ENCODE peak calls at places on chromosomes 11 and 22, in eight cellular contexts. One of them, this sample, is unnamed.
A peak's percentile ranks its signal among the peaks of the same experiment; 100 is the strongest.

GRCh38 chr11:94705419-94705818 is 62.7 kb upstream of the AMOTL1 start:
- DNase-seq in H1: no peak
- DNase-seq in A549: no peak
- DNase-seq in GM12878: no peak
- DNase-seq in HCT116: no peak
- DNase-seq in IMR-90: no peak
- DNase-seq in K562: no peak
- DNase-seq in HepG2: no peak
- DNase-seq in this sample: no peak

GRCh38 chr11:65615950-65616574 is 486 bp downstream of the PCNX3 start:
- DNase-seq in GM12878: no peak
- DNase-seq in HepG2: peak; percentile 47
- DNase-seq in A549: peak; percentile 46
- DNase-seq in K562: peak; percentile 81
- DNase-seq in IMR-90: no peak
- DNase-seq in H1: no peak
- DNase-seq in HCT116: no peak
- DNase-seq in this sample: peak; percentile 89

GRCh38 chr11:36371590-36371989 is 75.5 kb downstream of the PRR5L start:
- DNase-seq in HepG2: no peak
- DNase-seq in IMR-90: no peak
- DNase-seq in HCT116: no peak
- DNase-seq in H1: no peak
- DNase-seq in K562: no peak
- DNase-seq in A549: no peak
- DNase-seq in GM12878: no peak
- DNase-seq in this sample: no peak

GRCh38 chr11:115623021-115623451 is 118.8 kb upstream of the CADM1 start:
- DNase-seq in IMR-90: peak; percentile 100
- DNase-seq in GM12878: no peak
- DNase-seq in A549: peak; percentile 28
- DNase-seq in H1: no peak
- DNase-seq in HCT116: no peak
- DNase-seq in K562: no peak
- DNase-seq in HepG2: peak; percentile 15
- DNase-seq in this sample: no peak

GRCh38 chr22:22388494-22388893 is 120.0 kb downstream of the ZNF280B start:
- DNase-seq in HCT116: no peak
- DNase-seq in A549: no peak
- DNase-seq in GM12878: no peak
- DNase-seq in IMR-90: no peak
- DNase-seq in H1: no peak
- DNase-seq in K562: no peak
- DNase-seq in HepG2: no peak
- DNase-seq in this sample: no peak

GRCh38 chr11:29334781-29335140 is 682.1 kb downstream of the KCNA4 start:
- DNase-seq in K562: no peak
- DNase-seq in HCT116: no peak
- DNase-seq in GM12878: no peak
- DNase-seq in A549: no peak
- DNase-seq in IMR-90: peak; percentile 37
- DNase-seq in HepG2: no peak
- DNase-seq in H1: no peak
- DNase-seq in this sample: no peak

GRCh38 chr11:44936527-44936926 is 14.2 kb downstream of the TP53I11 start:
- DNase-seq in GM12878: no peak
- DNase-seq in IMR-90: peak; percentile 76
- DNase-seq in A549: peak; percentile 68
- DNase-seq in HepG2: peak; percentile 50
- DNase-seq in HCT116: peak; percentile 55
- DNase-seq in K562: peak; percentile 82
- DNase-seq in H1: peak; percentile 98
- DNase-seq in this sample: peak; percentile 91

GRCh38 chr11:65366340-65366773 is 11.8 kb downstream of the TIGD3 start:
- DNase-seq in IMR-90: peak; percentile 86
- DNase-seq in HepG2: peak; percentile 84
- DNase-seq in GM12878: no peak
- DNase-seq in K562: peak; percentile 83
- DNase-seq in HCT116: peak; percentile 67
- DNase-seq in H1: no peak
- DNase-seq in A549: peak; percentile 90
- DNase-seq in this sample: peak; percentile 89

GRCh38 chr11:5536482-5536881 is 11.9 kb downstream of the OR52H1 start:
- DNase-seq in K562: no peak
- DNase-seq in HepG2: no peak
- DNase-seq in IMR-90: no peak
- DNase-seq in GM12878: no peak
- DNase-seq in H1: no peak
- DNase-seq in A549: no peak
- DNase-seq in HCT116: no peak
- DNase-seq in this sample: no peak

GRCh38 chr11:45959851-45960250 is 37.4 kb downstream of the LARGE2 start:
- DNase-seq in HCT116: no peak
- DNase-seq in H1: no peak
- DNase-seq in HepG2: no peak
- DNase-seq in K562: no peak
- DNase-seq in GM12878: no peak
- DNase-seq in IMR-90: no peak
- DNase-seq in A549: no peak
- DNase-seq in this sample: no peak

GRCh38 chr22:17903564-17904295 is 120.6 kb downstream of the MICAL3 start:
- DNase-seq in IMR-90: no peak
- DNase-seq in A549: no peak
- DNase-seq in GM12878: no peak
- DNase-seq in K562: no peak
- DNase-seq in HepG2: no peak
- DNase-seq in H1: peak; percentile 54
- DNase-seq in HCT116: no peak
- DNase-seq in this sample: peak; percentile 49

GRCh38 chr11:130131957-130132850 is 27.4 kb upstream of the ST14 start:
- DNase-seq in IMR-90: peak; percentile 66
- DNase-seq in GM12878: peak; percentile 15
- DNase-seq in A549: peak; percentile 71
- DNase-seq in H1: peak; percentile 63
- DNase-seq in HCT116: peak; percentile 53
- DNase-seq in K562: peak; percentile 73
- DNase-seq in HepG2: peak; percentile 68
- DNase-seq in this sample: peak; percentile 83

GRCh38 chr11:124950606-124951330 is 3.2 kb upstream of the CCDC15 start:
- DNase-seq in HepG2: no peak
- DNase-seq in HCT116: no peak
- DNase-seq in IMR-90: no peak
- DNase-seq in H1: no peak
- DNase-seq in GM12878: no peak
- DNase-seq in K562: no peak
- DNase-seq in A549: no peak
- DNase-seq in this sample: no peak

GRCh38 chr11:123434911-123435310 is 4.8 kb downstream of the GRAMD1B start:
- DNase-seq in A549: no peak
- DNase-seq in GM12878: no peak
- DNase-seq in HepG2: no peak
- DNase-seq in H1: no peak
- DNase-seq in K562: no peak
- DNase-seq in HCT116: no peak
- DNase-seq in IMR-90: no peak
- DNase-seq in this sample: no peak

GRCh38 chr11:102530558-102530957 is at the start of gene MMP7:
- DNase-seq in HepG2: no peak
- DNase-seq in GM12878: no peak
- DNase-seq in HCT116: no peak
- DNase-seq in IMR-90: peak; percentile 57
- DNase-seq in K562: no peak
- DNase-seq in A549: peak; percentile 46
- DNase-seq in H1: no peak
- DNase-seq in this sample: no peak

GRCh38 chr11:85815186-85815911 is 4.4 kb upstream of the SYTL2 start:
- DNase-seq in HepG2: no peak
- DNase-seq in A549: no peak
- DNase-seq in IMR-90: peak; percentile 95
- DNase-seq in H1: no peak
- DNase-seq in GM12878: no peak
- DNase-seq in HCT116: no peak
- DNase-seq in K562: no peak
- DNase-seq in this sample: no peak

DNA sequence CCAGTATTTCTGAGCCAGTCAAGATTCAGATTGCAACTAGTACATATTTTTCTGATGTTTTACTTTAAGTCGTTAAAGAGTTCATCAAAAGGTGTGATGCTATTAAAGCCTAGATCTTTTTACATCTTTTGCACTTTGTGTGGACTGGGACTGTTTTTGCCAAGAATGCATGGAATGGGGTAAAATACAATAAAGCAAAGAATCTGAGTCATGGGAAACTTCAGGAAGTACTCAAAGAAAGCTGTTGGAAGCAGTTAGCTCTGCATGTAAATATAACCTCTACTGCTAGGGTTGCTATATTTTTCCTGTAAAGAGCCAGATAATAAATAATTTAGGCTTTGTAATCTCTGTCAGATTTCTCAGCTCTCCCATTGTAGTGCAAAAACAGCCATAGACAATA is 20.9 kb downstream of the ATXN10 start:
- DNase-seq in IMR-90: peak; percentile 50
- DNase-seq in HCT116: no peak
- DNase-seq in H1: no peak
- DNase-seq in GM12878: no peak
- DNase-seq in K562: no peak
- DNase-seq in A549: no peak
- DNase-seq in HepG2: no peak
- DNase-seq in this sample: no peak
- TF ChIP-seq RAD21 in IMR-90: no peak
- TF ChIP-seq RAD21 in HCT116: no peak
- TF ChIP-seq RAD21 in H1: no peak
- TF ChIP-seq RAD21 in GM12878: no peak
- TF ChIP-seq RAD21 in K562: no peak
- TF ChIP-seq RAD21 in A549: no peak
- TF ChIP-seq RAD21 in HepG2: no peak
- TF ChIP-seq RAD21 in this sample: no peak

DNA sequence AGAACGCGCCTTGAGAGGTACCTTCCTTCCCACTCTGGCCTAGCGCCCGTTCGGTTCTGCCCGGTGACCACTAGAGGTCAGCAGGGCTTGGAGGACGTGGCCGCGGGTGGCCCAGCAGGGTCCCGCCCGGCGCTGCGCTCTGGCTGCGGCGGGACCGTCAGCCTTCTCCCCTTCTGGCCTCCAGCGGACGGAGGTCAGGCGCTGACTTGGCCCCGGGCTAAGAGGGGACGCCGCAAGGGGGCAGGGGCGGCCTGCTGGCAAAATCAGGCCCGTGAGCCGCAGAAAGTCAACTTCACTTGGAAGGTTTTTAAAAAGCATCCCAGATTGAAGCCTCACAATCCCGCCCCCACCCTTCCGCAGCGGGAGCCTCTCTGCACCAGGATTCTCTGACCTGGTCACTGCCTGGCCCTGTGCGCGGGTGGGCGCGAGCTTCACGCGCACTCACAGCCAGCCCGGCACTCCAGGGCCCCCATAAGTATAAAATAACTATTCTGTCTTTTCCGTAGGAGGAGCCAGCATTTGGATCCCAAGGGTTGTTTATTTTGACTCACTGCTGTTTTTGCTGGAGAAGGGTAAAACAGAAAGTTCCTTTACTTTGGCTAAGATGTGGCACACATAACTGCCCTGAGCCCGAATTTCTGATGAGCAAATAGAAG is 23.2 kb upstream of the ZBTB16 start:
- DNase-seq in GM12878: no peak
- DNase-seq in H1: peak; percentile 90
- DNase-seq in K562: peak; percentile 77
- DNase-seq in IMR-90: peak; percentile 18
- DNase-seq in HepG2: peak; percentile 60
- DNase-seq in HCT116: peak; percentile 41
- DNase-seq in A549: peak; percentile 41
- DNase-seq in this sample: peak; percentile 90
- TF ChIP-seq CTCF in GM12878: peak; percentile 52
- TF ChIP-seq CTCF in H1: peak; percentile 70
- TF ChIP-seq CTCF in K562: peak; percentile 83
- TF ChIP-seq CTCF in IMR-90: peak; percentile 61
- TF ChIP-seq CTCF in HepG2: peak; percentile 96
- TF ChIP-seq CTCF in HCT116: peak; percentile 74
- TF ChIP-seq CTCF in A549: peak; percentile 70
- TF ChIP-seq CTCF in this sample: peak; percentile 82

DNA sequence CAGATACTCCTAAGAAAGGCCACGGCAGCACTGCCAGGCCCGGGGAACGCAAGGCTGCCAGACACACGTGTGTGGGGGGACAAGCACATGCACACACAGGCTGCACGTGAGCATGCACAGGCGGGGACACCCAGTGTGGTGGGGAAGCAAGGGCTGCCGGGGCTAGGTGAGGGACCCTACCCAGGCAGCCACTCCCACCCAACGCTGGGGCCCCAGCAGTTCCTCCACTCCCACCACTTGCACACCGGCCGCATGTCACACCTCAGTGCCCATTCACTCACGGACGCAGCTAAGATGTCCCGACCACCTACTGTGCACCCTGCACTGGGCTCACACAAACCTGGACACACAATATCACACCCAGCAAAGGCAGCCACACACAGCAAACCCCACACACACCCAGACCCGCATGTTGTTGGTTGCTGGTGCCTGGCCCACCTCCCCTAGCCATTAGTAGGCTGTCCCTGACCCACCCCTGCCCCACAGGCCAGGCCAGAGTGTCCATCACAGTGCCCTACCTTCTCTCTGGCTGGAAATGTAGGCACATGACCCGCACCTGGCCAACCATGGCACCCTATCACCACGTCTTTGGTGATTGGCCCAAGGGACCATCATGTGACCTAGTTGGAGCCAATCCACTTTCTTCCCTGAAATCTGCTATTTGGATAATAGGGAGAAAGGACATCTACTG is 8.8 kb downstream of the SSTR3 start:
- DNase-seq in HepG2: no peak
- DNase-seq in A549: no peak
- DNase-seq in IMR-90: no peak
- DNase-seq in HCT116: no peak
- DNase-seq in K562: no peak
- DNase-seq in H1: no peak
- DNase-seq in GM12878: no peak
- DNase-seq in this sample: no peak
- TF ChIP-seq RAD21 in HepG2: no peak
- TF ChIP-seq RAD21 in A549: no peak
- TF ChIP-seq RAD21 in IMR-90: no peak
- TF ChIP-seq RAD21 in HCT116: no peak
- TF ChIP-seq RAD21 in K562: no peak
- TF ChIP-seq RAD21 in H1: no peak
- TF ChIP-seq RAD21 in GM12878: no peak
- TF ChIP-seq RAD21 in this sample: no peak

DNA sequence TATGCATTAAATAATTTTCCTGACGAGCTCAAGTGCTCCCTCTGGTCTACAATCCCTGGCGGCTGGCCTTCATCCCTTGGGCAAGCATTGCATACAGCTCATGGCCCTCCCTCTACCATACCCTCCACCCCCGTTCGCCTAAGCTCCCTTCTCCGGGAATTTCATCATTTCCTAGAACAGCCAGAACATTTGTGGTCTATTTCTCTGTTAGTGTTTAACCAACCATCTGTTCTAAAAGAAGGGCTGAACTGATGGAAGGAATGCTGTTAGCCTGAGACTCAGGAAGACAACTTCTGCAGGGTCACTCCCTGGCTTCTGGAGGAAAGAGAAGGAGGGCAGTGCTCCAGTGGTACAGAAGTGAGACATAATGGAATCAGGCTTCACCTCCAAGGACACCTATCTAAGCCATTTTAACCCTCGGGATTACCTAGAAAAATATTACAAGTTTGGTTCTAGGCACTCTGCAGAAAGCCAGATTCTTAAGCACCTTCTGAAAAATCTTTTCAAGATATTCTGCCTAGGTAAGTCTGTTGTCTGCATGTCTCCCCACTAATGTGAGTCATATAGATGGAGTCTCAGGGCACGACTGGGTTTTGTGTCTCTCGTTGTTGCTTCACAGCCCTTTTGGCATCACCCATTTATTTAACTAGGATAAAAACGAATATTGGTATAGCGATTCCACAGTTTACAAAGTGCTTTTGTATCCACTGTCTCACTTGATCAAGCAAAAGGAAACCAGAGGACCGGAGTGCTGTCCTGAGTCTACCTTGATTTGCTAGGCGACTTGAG is at the start of gene NNMT:
- DNase-seq in K562: no peak
- DNase-seq in HCT116: no peak
- DNase-seq in A549: no peak
- DNase-seq in HepG2: no peak
- DNase-seq in GM12878: no peak
- DNase-seq in H1: no peak
- DNase-seq in IMR-90: peak; percentile 97
- DNase-seq in this sample: no peak
- TF ChIP-seq CTCF in K562: no peak
- TF ChIP-seq CTCF in HCT116: no peak
- TF ChIP-seq CTCF in A549: no peak
- TF ChIP-seq CTCF in HepG2: no peak
- TF ChIP-seq CTCF in GM12878: no peak
- TF ChIP-seq CTCF in H1: no peak
- TF ChIP-seq CTCF in IMR-90: peak; percentile 2
- TF ChIP-seq CTCF in this sample: peak; percentile 15